ENCODE peak calls at places on chromosomes 12 and 14, in ten cellular contexts. D is fibroblast of villous mesenchyme, Q is astrocyte of the spinal cord, Z is fibroblast of pulmonary artery, F is RWPE1, E is GM23338, A is GM13976, T is endothelial cell, L is activated B cell treated with CpG ODN at 0.5 μM for 24 hours, V is lower lobe of right lung. I is an unnamed sample.

GRCh38 chr12:90510948-90511347 is 444.0 kb downstream of the CCER1 start:
- DNase-seq in V (no peak), A (no peak), D (peak; percentile 21), L (no peak), E (no peak), T (no peak), Q (peak; percentile 38), F (no peak), Z (peak; percentile 30), I (no peak)

GRCh38 chr12:32049956-32050355 is 56.7 kb upstream of the BICD1 start:
- DNase-seq in Q (no peak), E (no peak), V (no peak), Z (no peak), A (no peak), T (no peak), L (no peak), D (peak; percentile 53), F (no peak), I (no peak)

GRCh38 chr14:102727336-102728095 is 49.7 kb upstream of the TRAF3 start:
- DNase-seq in E (no peak), Q (no peak), D (no peak), V (no peak), Z (peak; percentile 13), T (no peak), F (no peak), L (no peak), A (no peak), I (no peak)

GRCh38 chr14:91116913-91117588 is 3.2 kb downstream of the DGLUCY start:
- DNase-seq in V (no peak), D (no peak), L (no peak), Q (no peak), Z (no peak), T (no peak), A (no peak), F (no peak), E (no peak), I (no peak)

GRCh38 chr14:54782803-54783659 is 119.6 kb downstream of the GCH1 start:
- DNase-seq in Q (no peak), D (peak; percentile 14), V (peak; percentile 66), E (peak; percentile 68), T (peak; percentile 31), Z (no peak), L (peak; percentile 35), A (peak; percentile 77), F (no peak), I (peak; percentile 56)

GRCh38 chr14:101441710-101442109 is 119.6 kb upstream of the DIO3 start:
- DNase-seq in Q (no peak), V (no peak), Z (no peak), D (no peak), L (no peak), E (no peak), T (no peak), A (no peak), F (no peak), I (no peak)

GRCh38 chr14:24941719-24942118 is 108.2 kb downstream of the STXBP6 start:
- DNase-seq in D (no peak), L (no peak), V (peak; percentile 44), Z (no peak), T (no peak), A (no peak), Q (no peak), F (no peak), E (peak; percentile 33), I (no peak)

GRCh38 chr12:70466753-70467152 is 100.7 kb downstream of the KCNMB4 start:
- DNase-seq in F (no peak), D (no peak), T (no peak), Z (no peak), V (no peak), A (no peak), Q (no peak), E (no peak), L (no peak), I (no peak)

GRCh38 chr12:6090786-6091185 is 33.7 kb downstream of the VWF start:
- DNase-seq in A (no peak), Q (no peak), L (no peak), F (no peak), D (peak; percentile 27), E (no peak), T (no peak), Z (peak; percentile 64), V (no peak), I (peak; percentile 49)

GRCh38 chr12:93785262-93786010 is 108.3 kb downstream of the CRADD start:
- DNase-seq in Z (peak; percentile 95), V (no peak), T (no peak), D (peak; percentile 94), F (peak; percentile 92), L (no peak), E (peak; percentile 54), A (no peak), Q (peak; percentile 95), I (no peak)

GRCh38 chr12:91180162-91180561 is 2.5 kb downstream of the DCN start:
- DNase-seq in T (no peak), Q (peak; percentile 29), Z (no peak), A (no peak), D (no peak), V (no peak), L (no peak), E (no peak), F (no peak), I (no peak)

GRCh38 chr14:67265131-67265530 is 23.9 kb downstream of the PALS1 start:
- DNase-seq in D (peak; percentile 31), Q (peak; percentile 54), F (no peak), A (no peak), L (no peak), V (no peak), T (no peak), E (no peak), Z (peak; percentile 52), I (no peak)

GRCh38 chr12:100234166-100234565 is 32.7 kb downstream of the DEPDC4 start:
- DNase-seq in Z (peak; percentile 13), Q (peak; percentile 7), F (no peak), D (peak; percentile 63), E (peak; percentile 17), A (no peak), V (no peak), T (no peak), L (no peak), I (no peak)

GRCh38 chr12:26473291-26473690 is 277.9 kb downstream of the SSPN start:
- DNase-seq in A (peak; percentile 76), D (no peak), Z (no peak), L (peak; percentile 23), Q (no peak), E (no peak), F (no peak), T (no peak), V (no peak), I (no peak)

GRCh38 chr12:64633940-64634337 is 23.6 kb downstream of the RASSF3 start:
- DNase-seq in V (peak; percentile 64), F (no peak), Z (peak; percentile 74), L (no peak), A (no peak), Q (peak; percentile 70), T (no peak), D (peak; percentile 67), E (no peak), I (no peak)

DNA sequence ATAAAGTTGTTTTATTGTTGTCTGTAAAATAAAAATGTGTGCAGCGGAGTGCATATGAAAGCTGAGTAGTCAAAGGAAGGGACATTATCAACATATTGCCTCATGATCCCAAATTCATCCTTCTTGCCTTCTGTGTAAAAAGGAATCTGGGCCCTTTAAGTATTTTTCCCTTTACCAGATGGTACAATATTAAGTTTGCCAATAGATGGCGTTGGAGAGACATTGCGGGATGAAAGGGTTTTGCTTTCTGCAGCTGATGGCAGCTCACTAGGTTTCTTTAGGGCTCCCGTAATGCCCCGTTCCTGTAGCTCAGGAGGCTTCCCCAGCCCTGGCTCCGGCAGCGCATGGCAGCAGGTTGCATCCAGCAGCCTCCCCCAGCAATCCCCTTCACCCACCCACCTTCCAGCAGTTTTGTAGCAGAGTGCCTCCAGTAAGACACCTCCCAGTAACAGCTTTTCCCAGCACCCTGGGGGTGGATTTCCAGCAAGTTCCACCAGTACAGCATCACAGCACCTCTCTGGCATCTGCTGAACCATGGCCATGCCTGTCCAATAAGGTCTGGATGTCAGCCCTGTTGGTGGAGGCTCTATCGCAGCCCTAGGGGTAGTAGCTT is 354.4 kb downstream of the MED13L start:
- DNase-seq in T (no peak), A (no peak), Z (peak; percentile 20), E (peak; percentile 69), V (no peak), D (no peak), F (no peak), Q (peak; percentile 7), L (no peak), I (no peak)
- TF ChIP-seq CTCF in T (peak; percentile 44), A (no peak), Z (peak; percentile 22), E (peak; percentile 55), V (no peak), D (peak; percentile 22), F (peak; percentile 8), Q (peak; percentile 28), L (no peak), I (peak; percentile 49)

GRCh38 chr14:75453817-75454434 is 26.1 kb downstream of the JDP2 start:
- DNase-seq in D (no peak), E (peak; percentile 42), Z (no peak), T (no peak), F (no peak), A (peak; percentile 82), V (no peak), Q (no peak), L (peak; percentile 24), I (no peak)
- TF ChIP-seq CTCF in D (peak; percentile 14), E (peak; percentile 64), Z (no peak), T (no peak), F (no peak), A (peak; percentile 57), V (no peak), Q (no peak), L (no peak), I (peak; percentile 5)

GRCh38 chr12:127811988-127812387 is 455.0 kb upstream of the TMEM132C start:
- DNase-seq in T (no peak), Q (peak; percentile 94), V (no peak), L (no peak), Z (peak; percentile 9), F (no peak), D (peak; percentile 68), A (no peak), E (peak; percentile 4), I (no peak)

GRCh38 chr12:127809236-127809635 is 457.7 kb upstream of the TMEM132C start:
- DNase-seq in V (no peak), F (no peak), Q (peak; percentile 88), L (no peak), E (no peak), A (no peak), D (peak; percentile 74), T (no peak), Z (peak; percentile 54), I (no peak)

GRCh38 chr12:127813147-127813546 is 453.8 kb upstream of the TMEM132C start:
- DNase-seq in D (no peak), V (no peak), Z (no peak), L (no peak), F (no peak), T (no peak), E (no peak), A (no peak), Q (no peak), I (no peak)

GRCh38 chr12:127810026-127810425 is 456.9 kb upstream of the TMEM132C start:
- DNase-seq in T (no peak), A (no peak), E (no peak), Q (peak; percentile 98), L (no peak), F (peak; percentile 7), D (peak; percentile 91), V (no peak), Z (peak; percentile 63), I (no peak)
- TF ChIP-seq CTCF in T (no peak), A (no peak), E (no peak), Q (peak; percentile 2), L (no peak), F (no peak), D (no peak), V (no peak), Z (no peak), I (peak; percentile 69)

GRCh38 chr14:26394114-26394855 is 203.5 kb downstream of the NOVA1 start:
- DNase-seq in Q (peak; percentile 17), Z (peak; percentile 69), L (no peak), D (peak; percentile 15), T (no peak), A (no peak), V (no peak), E (peak; percentile 43), F (no peak), I (no peak)
- TF ChIP-seq CTCF in Q (peak; percentile 27), Z (peak; percentile 60), L (no peak), D (peak; percentile 13), T (no peak), A (no peak), V (no peak), E (peak; percentile 40), F (no peak), I (peak; percentile 83)

I was measured in chondrocyte.